ENCODE peak calls at places on chromosomes 4 and X, in seven cellular contexts. R is anterior cingulate cortex; I is activated T-cell treated with anti-CD3 and anti-CD28 coated beads, Interleukin-2, amount 50 U/mL, for 4 hours; A is stimulated activated naive CD4-positive, alpha-beta T cell; Z is cardiac fibroblast; D is globus pallidus; P is GM10248. X is an unnamed sample.

GRCh38 chrX:72572248-72573157 is at the start of gene HDAC8:
- DNase-seq in A (peak; percentile 3), Z (peak; percentile 91), P (peak; percentile 65), R (peak; percentile 63), I (no peak), D (peak; percentile 76), X (peak; percentile 43)

GRCh38 chr4:102625232-102625930 is 124.2 kb downstream of the NFKB1 start:
- DNase-seq in Z (peak; percentile 78), A (peak; percentile 43), I (peak; percentile 57), R (no peak), P (peak; percentile 77), D (peak; percentile 47), X (no peak)

GRCh38 chr4:148795156-148795864 is 353.1 kb upstream of the NR3C2 start:
- DNase-seq in I (no peak), Z (peak; percentile 65), P (no peak), A (no peak), R (no peak), D (no peak), X (no peak)

GRCh38 chr4:182111586-182111985 is 131.6 kb upstream of the TENM3 start:
- DNase-seq in I (no peak), A (no peak), P (no peak), Z (no peak), R (no peak), D (no peak), X (no peak)

GRCh38 chrX:121191779-121192178 is 144.4 kb downstream of the GLUD2 start:
- DNase-seq in Z (no peak), D (no peak), P (no peak), A (no peak), R (no peak), I (no peak), X (no peak)

GRCh38 chr4:184420881-184421416 is 53.4 kb downstream of the IRF2 start:
- DNase-seq in R (no peak), D (peak; percentile 31), I (no peak), A (no peak), P (peak; percentile 49), Z (no peak), X (no peak)

GRCh38 chr4:174120446-174121142 is 162.9 kb downstream of the FBXO8 start:
- DNase-seq in P (peak; percentile 34), R (peak; percentile 14), A (no peak), D (peak; percentile 41), Z (peak; percentile 88), I (no peak), X (peak; percentile 46)

GRCh38 chr4:99394913-99395312 is 40.2 kb downstream of the ADH7 start:
- DNase-seq in D (no peak), P (no peak), R (no peak), I (no peak), Z (peak; percentile 71), A (no peak), X (no peak)

GRCh38 chr4:123007679-123008078 is 85.3 kb upstream of the NUDT6 start:
- DNase-seq in I (no peak), A (no peak), P (no peak), R (no peak), D (no peak), Z (no peak), X (no peak)

GRCh38 chr4:20278195-20278594 is 26.5 kb downstream of the SLIT2 start:
- DNase-seq in A (no peak), D (no peak), I (no peak), Z (no peak), R (no peak), P (no peak), X (no peak)

GRCh38 chrX:96435636-96436035 is 249.0 kb upstream of the DIAPH2 start:
- DNase-seq in A (no peak), I (no peak), D (no peak), R (no peak), P (no peak), Z (peak; percentile 49), X (no peak)

GRCh38 chrX:67723580-67724351 is 179.9 kb downstream of the AR start:
- DNase-seq in D (no peak), Z (no peak), P (no peak), I (no peak), R (no peak), A (no peak), X (no peak)

GRCh38 chr4:6465985-6466384 is 6.4 kb downstream of the PPP2R2C start:
- DNase-seq in R (no peak), D (no peak), I (no peak), A (no peak), Z (no peak), P (no peak), X (no peak)